ENCODE peak calls at places on chromosomes 1 and 21, in four cellular contexts. One of them, this sample, is unnamed.

GRCh38 chr1:7366286-7366954 is 404.7 kb upstream of the VAMP3 start:
- DNase-seq in HepG2: no peak
- DNase-seq in K562: no peak
- DNase-seq in A549: no peak
- DNase-seq in this sample: no peak

GRCh38 chr1:102970496-102971078 is 137.7 kb downstream of the COL11A1 start:
- DNase-seq in K562: peak; percentile 9
- DNase-seq in HepG2: peak; percentile 57
- DNase-seq in A549: peak; percentile 65
- DNase-seq in this sample: peak; percentile 75

GRCh38 chr1:151047925-151048644 is 534 bp downstream of the C1orf56 start:
- DNase-seq in A549: peak; percentile 83
- DNase-seq in K562: no peak
- DNase-seq in HepG2: peak; percentile 58
- DNase-seq in this sample: peak; percentile 57

GRCh38 chr1:6392081-6392879 is 1.3 kb downstream of the ACOT7 start:
- DNase-seq in A549: no peak
- DNase-seq in HepG2: peak; percentile 58
- DNase-seq in K562: no peak
- DNase-seq in this sample: no peak

GRCh38 chr1:239253032-239253431 is 133.3 kb upstream of the CHRM3 start:
- DNase-seq in K562: no peak
- DNase-seq in A549: peak; percentile 51
- DNase-seq in HepG2: no peak
- DNase-seq in this sample: no peak

GRCh38 chr1:149848811-149849210 is 50.6 kb upstream of the BOLA1 start:
- DNase-seq in A549: no peak
- DNase-seq in HepG2: peak; percentile 10
- DNase-seq in K562: no peak
- DNase-seq in this sample: no peak

GRCh38 chr1:155309423-155310021 is 856 bp downstream of the FDPS start:
- DNase-seq in A549: peak; percentile 33
- DNase-seq in K562: peak; percentile 37
- DNase-seq in HepG2: no peak
- DNase-seq in this sample: no peak

GRCh38 chr1:152873495-152873894 is 4.6 kb upstream of the SMCP start:
- DNase-seq in HepG2: no peak
- DNase-seq in A549: no peak
- DNase-seq in K562: no peak
- DNase-seq in this sample: peak; percentile 8

GRCh38 chr1:93992954-93993353 is 83.7 kb upstream of the GCLM start:
- DNase-seq in HepG2: no peak
- DNase-seq in K562: no peak
- DNase-seq in A549: no peak
- DNase-seq in this sample: no peak

GRCh38 chr1:200154069-200154767 is 126.7 kb downstream of the NR5A2 start:
- DNase-seq in HepG2: no peak
- DNase-seq in A549: no peak
- DNase-seq in K562: peak; percentile 90
- DNase-seq in this sample: peak; percentile 16

GRCh38 chr1:69700770-69701169 is 133.0 kb downstream of the LRRC7 start:
- DNase-seq in A549: peak; percentile 18
- DNase-seq in K562: no peak
- DNase-seq in HepG2: peak; percentile 13
- DNase-seq in this sample: peak; percentile 1

GRCh38 chr1:197909346-197909745 is 6.9 kb downstream of the C1orf53 start:
- DNase-seq in K562: no peak
- DNase-seq in HepG2: no peak
- DNase-seq in A549: no peak
- DNase-seq in this sample: no peak

GRCh38 chr1:43872280-43872679 is 61.3 kb upstream of the ARTN start:
- DNase-seq in A549: no peak
- DNase-seq in K562: no peak
- DNase-seq in HepG2: no peak
- DNase-seq in this sample: no peak

GRCh38 chr1:52914463-52914862 is 7.1 kb downstream of the ECHDC2 start:
- DNase-seq in HepG2: no peak
- DNase-seq in A549: no peak
- DNase-seq in K562: no peak
- DNase-seq in this sample: no peak

GRCh38 chr1:186792870-186793581 is 35.7 kb upstream of the PLA2G4A start:
- DNase-seq in A549: peak; percentile 5
- DNase-seq in HepG2: no peak
- DNase-seq in K562: no peak
- DNase-seq in this sample: peak; percentile 41

GRCh38 chr1:151993734-151994496 is at the start of gene S100A10:
- DNase-seq in HepG2: peak; percentile 46
- DNase-seq in K562: no peak
- DNase-seq in A549: peak; percentile 88
- DNase-seq in this sample: peak; percentile 68

GRCh38 chr1:100774370-100774769 is 54.8 kb downstream of the VCAM1 start:
- DNase-seq in K562: no peak
- DNase-seq in HepG2: no peak
- DNase-seq in A549: no peak
- DNase-seq in this sample: no peak

GRCh38 chr1:59939393-59939792 is 12.8 kb upstream of the CYP2J2 start:
- DNase-seq in A549: no peak
- DNase-seq in K562: no peak
- DNase-seq in HepG2: no peak
- DNase-seq in this sample: no peak

GRCh38 chr1:53314606-53315005 is 13.3 kb downstream of the LRP8 start:
- DNase-seq in A549: no peak
- DNase-seq in K562: no peak
- DNase-seq in HepG2: no peak
- DNase-seq in this sample: no peak

GRCh38 chr1:40308036-40308727 is 8.9 kb downstream of the COL9A2 start:
- DNase-seq in A549: no peak
- DNase-seq in K562: no peak
- DNase-seq in HepG2: no peak
- DNase-seq in this sample: no peak

GRCh38 chr21:33491373-33492102 is at the start of gene DNAJC28:
- DNase-seq in A549: peak; percentile 88
- DNase-seq in HepG2: peak; percentile 87
- DNase-seq in K562: peak; percentile 98
- DNase-seq in this sample: peak; percentile 89

GRCh38 chr1:246592695-246593094 is 26.4 kb downstream of the CNST start:
- DNase-seq in K562: no peak
- DNase-seq in HepG2: no peak
- DNase-seq in A549: no peak
- DNase-seq in this sample: peak; percentile 94

GRCh38 chr1:18100493-18101063 is 7.0 kb upstream of the IGSF21 start:
- DNase-seq in HepG2: peak; percentile 38
- DNase-seq in K562: peak; percentile 76
- DNase-seq in A549: peak; percentile 54
- DNase-seq in this sample: peak; percentile 49
- TF ChIP-seq BHLHE40 in HepG2: no peak
- TF ChIP-seq BHLHE40 in K562: no peak
- TF ChIP-seq BHLHE40 in A549: no peak
- TF ChIP-seq BHLHE40 in this sample: no peak

GRCh38 chr1:58264462-58264861 is 282.1 kb downstream of the OMA1 start:
- DNase-seq in HepG2: no peak
- DNase-seq in A549: no peak
- DNase-seq in K562: no peak
- DNase-seq in this sample: no peak

GRCh38 chr1:58266242-58266641 is 280.3 kb downstream of the OMA1 start:
- DNase-seq in A549: no peak
- DNase-seq in HepG2: no peak
- DNase-seq in K562: no peak
- DNase-seq in this sample: no peak

DNA sequence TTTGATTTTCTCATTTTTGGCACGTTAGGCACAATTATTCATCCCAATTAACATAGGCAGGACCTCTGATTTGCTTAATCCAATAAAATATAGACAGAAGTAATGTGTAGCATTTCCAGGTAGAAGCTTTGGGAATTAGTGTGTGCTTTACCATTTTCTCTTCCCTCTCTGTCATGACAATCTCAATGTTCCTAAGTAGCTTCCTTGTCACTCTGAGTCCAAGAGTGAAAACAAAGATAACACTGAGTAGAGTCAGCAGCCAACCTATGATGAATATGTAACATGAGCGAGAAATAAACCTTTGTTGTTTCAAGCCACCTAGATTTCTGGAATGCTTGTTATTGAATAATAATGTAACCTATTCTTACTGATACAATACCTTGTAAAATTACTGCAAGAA is 283.8 kb downstream of the OMA1 start:
- DNase-seq in HepG2: no peak
- DNase-seq in K562: no peak
- DNase-seq in A549: no peak
- DNase-seq in this sample: no peak
- TF ChIP-seq MAFK in HepG2: no peak
- TF ChIP-seq MAFK in K562: no peak
- TF ChIP-seq MAFK in A549: no peak
- TF ChIP-seq MAFK in this sample: no peak

DNA sequence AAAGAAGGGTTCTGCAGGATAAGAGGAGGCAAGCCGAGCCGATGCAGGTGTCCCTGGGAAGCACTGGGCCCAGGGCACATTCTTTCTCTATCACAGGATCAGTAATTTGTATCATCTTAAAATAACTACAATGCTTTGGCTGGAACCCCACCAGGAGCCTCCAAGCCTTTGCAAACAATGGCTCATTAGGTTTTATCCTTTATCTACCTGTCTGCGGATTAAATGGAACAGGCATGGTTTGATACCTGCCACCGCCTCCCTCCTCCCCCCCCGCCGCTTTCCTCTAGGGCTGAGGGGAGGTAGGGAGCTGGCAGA is 571.9 kb downstream of the AJAP1 start:
- DNase-seq in A549: no peak
- DNase-seq in HepG2: no peak
- DNase-seq in K562: no peak
- DNase-seq in this sample: no peak
- TF ChIP-seq MAZ in A549: no peak
- TF ChIP-seq MAZ in HepG2: no peak
- TF ChIP-seq MAZ in K562: no peak
- TF ChIP-seq MAZ in this sample: no peak

DNA sequence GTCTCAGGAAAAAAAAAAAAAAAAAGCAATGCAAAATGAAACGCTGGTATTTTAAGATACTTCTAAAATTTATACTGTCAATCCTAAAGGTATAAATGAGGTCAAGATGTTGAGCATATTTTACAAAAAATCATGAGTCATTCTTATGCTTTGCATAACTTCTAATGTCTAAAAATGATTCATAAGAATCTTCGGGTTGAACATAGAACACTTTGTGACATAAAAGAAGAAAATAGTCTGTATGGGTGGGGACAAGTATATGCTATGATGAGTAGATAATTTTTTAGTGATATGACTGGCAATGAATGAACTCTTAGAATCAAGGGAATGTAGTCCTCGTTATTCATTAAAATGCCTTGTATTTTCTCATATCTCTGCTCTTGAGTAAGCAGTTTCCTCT is 416.9 kb upstream of the USP24 start:
- DNase-seq in A549: peak; percentile 35
- DNase-seq in HepG2: no peak
- DNase-seq in K562: no peak
- DNase-seq in this sample: peak; percentile 63
- TF ChIP-seq BHLHE40 in A549: no peak
- TF ChIP-seq BHLHE40 in HepG2: no peak
- TF ChIP-seq BHLHE40 in K562: no peak
- TF ChIP-seq BHLHE40 in this sample: no peak

GRCh38 chr1:230752407-230752806 is 5.2 kb downstream of the CAPN9 start:
- DNase-seq in K562: no peak
- DNase-seq in HepG2: no peak
- DNase-seq in A549: no peak
- DNase-seq in this sample: no peak
- TF ChIP-seq MAFK in K562: no peak
- TF ChIP-seq MAFK in HepG2: no peak
- TF ChIP-seq MAFK in A549: no peak
- TF ChIP-seq MAFK in this sample: no peak

GRCh38 chr21:41634858-41635257 is 126.9 kb upstream of the TMPRSS2 start:
- DNase-seq in A549: no peak
- DNase-seq in HepG2: no peak
- DNase-seq in K562: no peak
- DNase-seq in this sample: peak; percentile 89

GRCh38 chr21:41639336-41639735 is 127.5 kb downstream of the RIPK4 start:
- DNase-seq in A549: no peak
- DNase-seq in K562: no peak
- DNase-seq in HepG2: no peak
- DNase-seq in this sample: no peak

GRCh38 chr21:41635874-41636273 is 127.9 kb upstream of the TMPRSS2 start:
- DNase-seq in K562: no peak
- DNase-seq in HepG2: no peak
- DNase-seq in A549: no peak
- DNase-seq in this sample: no peak

GRCh38 chr21:41638201-41638790 is 128.6 kb downstream of the RIPK4 start:
- DNase-seq in A549: no peak
- DNase-seq in HepG2: no peak
- DNase-seq in K562: no peak
- DNase-seq in this sample: no peak

DNA sequence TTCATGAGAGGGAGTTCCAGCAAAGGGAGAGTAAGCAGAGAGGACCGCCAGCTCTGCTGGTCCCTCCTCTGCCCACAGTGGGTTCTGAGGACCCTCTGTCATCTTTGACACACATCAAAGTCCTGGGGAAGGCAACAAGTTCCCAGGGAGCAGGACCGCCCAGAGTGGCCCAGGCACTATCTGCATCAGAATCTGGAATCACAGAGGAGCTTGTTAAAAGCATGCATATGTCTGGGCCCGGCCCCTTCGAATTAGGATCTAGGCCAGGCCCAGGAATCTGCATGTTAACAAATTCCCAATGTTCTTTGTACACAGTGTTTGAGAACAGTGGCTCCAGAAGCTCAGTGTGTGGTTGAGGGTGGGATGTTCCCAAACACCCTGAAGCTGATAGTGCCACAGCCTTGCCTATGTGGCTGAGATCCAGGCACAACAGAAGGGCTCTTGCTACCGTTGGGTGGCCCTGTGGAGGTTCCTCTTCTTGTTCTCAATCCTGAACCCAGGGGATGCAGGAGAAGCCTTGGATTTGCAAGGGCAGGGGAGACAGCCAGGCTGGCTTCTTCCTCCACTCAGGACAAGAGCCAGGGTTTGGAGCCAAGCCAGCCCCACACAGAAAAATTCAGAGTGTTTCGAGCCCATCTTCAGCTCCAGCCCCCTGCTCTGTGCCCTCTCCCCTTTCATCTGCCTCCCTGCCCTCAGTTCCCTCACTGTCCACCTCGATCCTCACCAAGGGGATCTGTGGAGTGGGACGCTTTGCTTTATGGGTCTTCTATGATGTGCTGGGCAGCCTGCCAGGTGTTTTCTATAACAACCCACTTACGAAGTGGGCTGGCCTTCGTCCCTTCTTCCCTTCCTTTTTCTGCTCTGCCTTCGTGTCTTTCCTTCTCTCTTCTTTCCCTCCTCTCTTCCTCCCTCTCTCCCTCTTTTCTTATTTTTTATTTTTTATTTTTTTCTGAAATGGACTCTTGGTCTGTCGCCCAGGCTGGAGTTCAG is 129.0 kb upstream of the TMPRSS2 start:
- DNase-seq in A549: no peak
- DNase-seq in K562: no peak
- DNase-seq in HepG2: no peak
- DNase-seq in this sample: no peak
- TF ChIP-seq MAZ in A549: no peak
- TF ChIP-seq MAZ in K562: no peak
- TF ChIP-seq MAZ in HepG2: no peak
- TF ChIP-seq MAZ in this sample: no peak

GRCh38 chr1:98763488-98764141 is 102.1 kb downstream of the SNX7 start:
- DNase-seq in K562: no peak
- DNase-seq in HepG2: no peak
- DNase-seq in A549: no peak
- DNase-seq in this sample: no peak

GRCh38 chr1:98761238-98761637 is 99.7 kb downstream of the SNX7 start:
- DNase-seq in HepG2: peak; percentile 15
- DNase-seq in K562: no peak
- DNase-seq in A549: peak; percentile 33
- DNase-seq in this sample: no peak

GRCh38 chr1:98766241-98766640 is 104.7 kb downstream of the SNX7 start:
- DNase-seq in HepG2: no peak
- DNase-seq in K562: no peak
- DNase-seq in A549: no peak
- DNase-seq in this sample: no peak
- TF ChIP-seq BHLHE40 in HepG2: no peak
- TF ChIP-seq BHLHE40 in K562: no peak
- TF ChIP-seq BHLHE40 in A549: no peak
- TF ChIP-seq BHLHE40 in this sample: no peak

This sample was measured in IMR-90.